ENCODE peak calls at places on chromosomes 16 and 17, in five cellular contexts. W, Y, C, H and E are unnamed samples.

GRCh38 chr17:44995602-44996001 is 27.5 kb upstream of the C1QL1 start:
- DNase-seq in C (no peak), H (no peak), Y (no peak), W (no peak), E (no peak)

GRCh38 chr16:21233521-21234150 is at the start of gene ANKS4B:
- DNase-seq in Y (no peak), C (no peak), H (no peak), W (no peak), E (no peak)

GRCh38 chr17:57861737-57862409 is 12.0 kb upstream of the MRPS23 start:
- DNase-seq in C (no peak), W (peak; percentile 90), H (peak; percentile 95), Y (peak; percentile 75), E (peak; percentile 88)

GRCh38 chr16:457732-458400 is 32.4 kb downstream of the RAB11FIP3 start:
- DNase-seq in C (no peak), H (no peak), W (peak; percentile 51), Y (no peak), E (no peak)

GRCh38 chr17:4188076-4188475 is 45.1 kb downstream of the CYB5D2 start:
- DNase-seq in Y (no peak), H (no peak), C (no peak), W (no peak), E (no peak)

GRCh38 chr17:16987830-16988601 is 16.1 kb upstream of the TNFRSF13B start:
- DNase-seq in C (peak; percentile 99), H (peak; percentile 95), Y (peak; percentile 37), W (peak; percentile 77), E (peak; percentile 84)

GRCh38 chr16:50371936-50372595 is 3.3 kb upstream of the BRD7 start:
- DNase-seq in W (peak; percentile 51), C (no peak), Y (no peak), H (peak; percentile 72), E (no peak)

GRCh38 chr16:82657239-82657638 is 30.5 kb downstream of the CDH13 start:
- DNase-seq in Y (no peak), C (no peak), H (no peak), W (no peak), E (no peak)

GRCh38 chr16:346587-346986 is 5.9 kb downstream of the AXIN1 start:
- DNase-seq in W (no peak), Y (no peak), H (no peak), C (no peak), E (no peak)

GRCh38 chr16:2925951-2926659 is 14.4 kb downstream of the FLYWCH1 start:
- DNase-seq in C (no peak), Y (no peak), H (no peak), W (no peak), E (no peak)

GRCh38 chr16:54287758-54288591 is 1.4 kb upstream of the IRX3 start:
- DNase-seq in Y (no peak), C (no peak), W (no peak), H (no peak), E (no peak)

GRCh38 chr17:73196500-73196899 is 3.6 kb downstream of the COG1 start:
- DNase-seq in C (no peak), W (no peak), Y (no peak), H (no peak), E (peak; percentile 33)

GRCh38 chr17:75323043-75323591 is 33.9 kb upstream of the SLC25A19 start:
- DNase-seq in H (peak; percentile 97), W (peak; percentile 83), C (no peak), Y (peak; percentile 89), E (peak; percentile 90)

GRCh38 chr17:74210191-74211140 is 2.9 kb upstream of the TTYH2 start:
- DNase-seq in Y (peak; percentile 62), C (no peak), H (no peak), W (peak; percentile 75), E (peak; percentile 65)

GRCh38 chr16:72769876-72770275 is 278.1 kb downstream of the ZFHX3 start:
- DNase-seq in Y (no peak), W (no peak), H (no peak), C (no peak), E (no peak)

GRCh38 chr17:1435326-1435725 is 20.7 kb downstream of the CRK start:
- DNase-seq in W (peak; percentile 38), Y (peak; percentile 57), H (no peak), C (no peak), E (no peak)

GRCh38 chr16:29821663-29822115 is 1.4 kb downstream of the MVP start:
- DNase-seq in W (peak; percentile 52), H (no peak), Y (peak; percentile 62), C (no peak), E (no peak)

GRCh38 chr17:32495347-32496253 is 8.8 kb downstream of the CDK5R1 start:
- DNase-seq in Y (no peak), W (peak; percentile 69), C (no peak), H (no peak), E (peak; percentile 82)

GRCh38 chr16:9954181-9954580 is 228.0 kb downstream of the GRIN2A start:
- DNase-seq in H (no peak), W (no peak), C (no peak), Y (no peak), E (no peak)

GRCh38 chr17:64095144-64095882 is 34.6 kb downstream of the ERN1 start:
- DNase-seq in W (no peak), H (no peak), Y (no peak), C (no peak), E (no peak)

GRCh38 chr16:21526923-21527807 is 72.2 kb upstream of the METTL9 start:
- DNase-seq in W (peak; percentile 13), C (no peak), Y (no peak), H (no peak), E (no peak)

GRCh38 chr16:46862555-46863447 is 21.4 kb upstream of the GPT2 start:
- DNase-seq in W (no peak), Y (no peak), H (no peak), C (no peak), E (no peak)

GRCh38 chr17:61411944-61412859 is 12.6 kb downstream of the TBX2 start:
- DNase-seq in Y (peak; percentile 76), W (peak; percentile 64), H (no peak), C (peak; percentile 5), E (peak; percentile 84)

GRCh38 chr16:12021578-12022265 is 45.2 kb downstream of the SNX29 start:
- DNase-seq in Y (no peak), H (no peak), C (no peak), W (no peak), E (no peak)
- H3K27ac ChIP-seq in Y (no peak overlapping the region), H (no peak overlapping the region), C (no peak overlapping the region), W (no peak overlapping the region), E (no peak overlapping the region)

GRCh38 chr16:66698046-66698445 is 1.5 kb upstream of the CMTM4 start:
- DNase-seq in H (no peak), W (no peak), Y (no peak), C (no peak), E (no peak)

GRCh38 chr16:66695935-66696668 is 441 bp downstream of the CMTM4 start:
- DNase-seq in C (no peak), H (no peak), Y (peak; percentile 19), W (no peak), E (peak; percentile 68)

GRCh38 chr16:66699898-66700297 is 3.4 kb upstream of the CMTM4 start:
- DNase-seq in H (no peak), W (no peak), Y (no peak), C (no peak), E (no peak)

GRCh38 chr16:66695474-66695934 is 1.0 kb downstream of the CMTM4 start:
- DNase-seq in H (no peak), Y (no peak), C (no peak), W (no peak), E (no peak)

GRCh38 chr16:66696669-66697630 is at the start of gene CMTM4:
- DNase-seq in H (no peak), Y (peak; percentile 83), W (peak; percentile 82), C (no peak), E (peak; percentile 87)
- TF ChIP-seq CTCF in H (peak; percentile 40), Y (peak; percentile 56), W (peak; percentile 20), C (no peak), E (peak; percentile 37)

GRCh38 chr16:19710191-19710908 is 7.7 kb downstream of the KNOP1 start:
- DNase-seq in Y (no peak), C (no peak), W (no peak), H (no peak), E (no peak)
- H3K36me3 ChIP-seq in Y (no peaks in the 10 kb centered on the region), C (peaks cover 12% of the 10 kb centered on the region), W (peaks cover 13% of the 10 kb centered on the region), H (peaks cover 53% of the 10 kb centered on the region), E (peaks cover 76% of the 10 kb centered on the region)

GRCh38 chr17:43381204-43381603 is 17.6 kb upstream of the ARL4D start:
- DNase-seq in W (no peak), C (no peak), Y (no peak), H (no peak), E (no peak)

GRCh38 chr17:43383372-43383771 is 15.4 kb upstream of the ARL4D start:
- DNase-seq in W (no peak), C (no peak), Y (no peak), H (no peak), E (no peak)

GRCh38 chr17:43380307-43380706 is 18.5 kb upstream of the ARL4D start:
- DNase-seq in H (no peak), Y (no peak), W (no peak), C (no peak), E (no peak)

GRCh38 chr17:43382776-43383175 is 16.0 kb upstream of the ARL4D start:
- DNase-seq in W (no peak), Y (no peak), H (no peak), C (no peak), E (no peak)

GRCh38 chr17:43381621-43382020 is 17.2 kb upstream of the ARL4D start:
- DNase-seq in W (no peak), Y (no peak), C (no peak), H (no peak), E (no peak)
- H3K27ac ChIP-seq in W (no peak overlapping the region), Y (no peak overlapping the region), C (no peak overlapping the region), H (no peak overlapping the region), E (no peak overlapping the region)

GRCh38 chr16:70608516-70608915 is 37.8 kb upstream of the IL34 start:
- DNase-seq in C (no peak), Y (no peak), W (no peak), H (no peak), E (no peak)

GRCh38 chr16:70602831-70603230 is 43.5 kb upstream of the IL34 start:
- DNase-seq in W (no peak), H (no peak), C (no peak), Y (no peak), E (no peak)

GRCh38 chr16:70601576-70602575 is 44.5 kb upstream of the IL34 start:
- DNase-seq in Y (no peak), C (no peak), W (no peak), H (no peak), E (no peak)

GRCh38 chr16:70605284-70605659 is 41.1 kb upstream of the IL34 start:
- DNase-seq in H (no peak), W (no peak), Y (no peak), C (no peak), E (no peak)

GRCh38 chr16:70604407-70605283 is 41.7 kb upstream of the IL34 start:
- DNase-seq in H (no peak), W (peak; percentile 39), Y (no peak), C (no peak), E (no peak)
- TF ChIP-seq CTCF in H (no peak), W (no peak), Y (no peak), C (no peak), E (no peak)

DNA sequence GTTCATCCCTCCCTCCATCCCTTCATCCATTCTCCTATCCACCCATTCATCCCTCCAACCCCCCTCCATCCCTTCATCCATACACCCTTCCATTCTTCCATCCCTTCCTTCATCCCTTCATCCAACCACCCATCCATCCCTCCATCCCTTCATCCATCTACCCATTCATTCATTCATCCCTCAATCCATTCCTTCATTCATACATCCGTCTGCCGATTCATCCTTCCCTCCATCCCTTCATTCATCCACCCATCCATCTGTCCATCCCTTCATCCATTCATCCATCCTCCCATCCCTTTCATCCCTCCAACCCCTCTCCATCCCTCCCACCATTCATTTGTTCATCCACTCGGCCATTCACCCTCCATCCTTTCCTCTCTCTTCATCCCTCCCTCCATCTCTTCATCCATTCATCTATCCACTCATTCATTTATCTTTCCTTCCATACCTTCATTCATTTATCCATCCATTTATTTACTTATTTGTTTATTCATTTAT is 95.7 kb downstream of the FOXL1 start:
- DNase-seq in H (no peak), W (no peak), C (no peak), Y (no peak), E (no peak)
- H3K36me3 ChIP-seq in H (no peaks in the 10 kb centered on the region), W (no peaks in the 10 kb centered on the region), C (no peaks in the 10 kb centered on the region), Y (no peaks in the 10 kb centered on the region), E (no peaks in the 10 kb centered on the region)